ENCODE peak calls at places on chromosomes 12 and 14, in six cellular contexts. K is H9, F is neuronal stem cell, H is H1, T is IMR-90, O is trophoblast cell. I is an unnamed sample. For H3K9me3, the result is how much of the 10 kb centered on the place peaks cover.

GRCh38 chr12:78698747-78699146 is 165.8 kb upstream of the SYT1 start:
- DNase-seq in K (no peak), F (no peak), H (no peak), T (peak), O (no peak), I (peak)

GRCh38 chr12:50825372-50825838 is 17.3 kb upstream of the TMPRSS12 start:
- DNase-seq in K (no peak), F (peak), H (no peak), T (peak), O (no peak), I (peak)

GRCh38 chr14:65620195-65620594 is 207.7 kb downstream of the FUT8 start:
- DNase-seq in K (no peak), F (no peak), H (no peak), T (no peak), O (no peak), I (no peak)

GRCh38 chr14:75461303-75461702 is 33.5 kb downstream of the JDP2 start:
- DNase-seq in K (no peak), F (no peak), H (no peak), T (no peak), O (no peak), I (no peak)

GRCh38 chr14:38256358-38256840 is 506 bp upstream of the CLEC14A start:
- DNase-seq in K (no peak), F (no peak), H (no peak), T (peak), O (no peak), I (peak)

GRCh38 chr12:104064031-104064841 is at the start of gene HCFC2:
- DNase-seq in K (peak), F (peak), H (no peak), T (peak), O (peak), I (peak)

GRCh38 chr12:118238888-118239287 is 103.0 kb downstream of the PEBP1 start:
- DNase-seq in K (no peak), F (no peak), H (no peak), T (no peak), O (no peak), I (no peak)

GRCh38 chr14:59097681-59098080 is 90.8 kb upstream of the DAAM1 start:
- DNase-seq in K (no peak), F (no peak), H (no peak), T (peak), O (peak), I (no peak)

GRCh38 chr12:116693259-116694227 is 44.3 kb downstream of the SPRING1 start:
- DNase-seq in K (no peak), F (no peak), H (no peak), T (no peak), O (no peak), I (no peak)

GRCh38 chr12:123059501-123059900 is 79.0 kb downstream of the ARL6IP4 start:
- DNase-seq in K (no peak), F (no peak), H (no peak), T (no peak), O (no peak), I (peak)

GRCh38 chr12:118743896-118744700 is 237.2 kb upstream of the SRRM4 start:
- DNase-seq in K (no peak), F (no peak), H (no peak), T (no peak), O (no peak), I (no peak)

GRCh38 chr12:96198970-96199369 is 4.8 kb downstream of the ELK3 start:
- DNase-seq in K (no peak), F (no peak), H (no peak), T (peak), O (no peak), I (peak)

GRCh38 chr12:113559466-113559865 is 87.8 kb upstream of the LHX5 start:
- DNase-seq in K (no peak), F (no peak), H (no peak), T (no peak), O (no peak), I (no peak)

GRCh38 chr12:121513464-121514183 is 67.2 kb downstream of the KDM2B start:
- DNase-seq in K (peak), F (no peak), H (peak), T (no peak), O (peak), I (no peak)

GRCh38 chr12:109462868-109463692 is 14.0 kb downstream of the KCTD10 start:
- DNase-seq in K (peak), F (no peak), H (no peak), T (peak), O (peak), I (peak)

GRCh38 chr12:54007538-54008259 is 1.1 kb upstream of the HOXC8 start:
- DNase-seq in K (no peak), F (no peak), H (no peak), T (no peak), O (no peak), I (peak)

GRCh38 chr14:105398726-105399440 is 545 bp downstream of the TEX22 start:
- DNase-seq in K (peak), F (no peak), H (no peak), T (peak), O (peak), I (no peak)

GRCh38 chr12:63846249-63846967 is 1.9 kb downstream of the SRGAP1 start:
- DNase-seq in K (no peak), F (no peak), H (no peak), T (no peak), O (no peak), I (no peak)

GRCh38 chr14:68137704-68138619 is 318.4 kb downstream of the RAD51B start:
- DNase-seq in K (peak), F (peak), H (peak), T (peak), O (peak), I (peak)

GRCh38 chr12:43011383-43011926 is 421.9 kb upstream of the PRICKLE1 start:
- DNase-seq in K (no peak), F (no peak), H (no peak), T (no peak), O (no peak), I (no peak)

GRCh38 chr12:56375598-56376434 is 13.2 kb upstream of the APOF start:
- DNase-seq in K (no peak), F (no peak), H (no peak), T (no peak), O (no peak), I (no peak)

GRCh38 chr14:55136868-55137785 is 8.1 kb downstream of the LGALS3 start:
- DNase-seq in K (no peak), F (no peak), H (no peak), T (peak), O (no peak), I (no peak)

GRCh38 chr12:96445743-96446655 is 43.4 kb upstream of the CFAP54 start:
- DNase-seq in K (no peak), F (no peak), H (no peak), T (peak), O (no peak), I (peak)

GRCh38 chr12:2318286-2318685 is 265.5 kb downstream of the CACNA1C start:
- DNase-seq in K (no peak), F (no peak), H (no peak), T (no peak), O (no peak), I (no peak)

GRCh38 chr12:47276253-47277070 is 196.7 kb upstream of the AMIGO2 start:
- DNase-seq in K (no peak), F (no peak), H (no peak), T (peak), O (no peak), I (peak)

GRCh38 chr12:104049278-104050257 is at the start of gene GLT8D2:
- DNase-seq in K (peak), F (peak), H (no peak), T (peak), O (peak), I (peak)

GRCh38 chr12:46154221-46154975 is 114.4 kb downstream of the SLC38A1 start:
- DNase-seq in K (no peak), F (no peak), H (no peak), T (peak), O (peak), I (peak)

GRCh38 chr12:10372534-10372931 is 17.3 kb downstream of the KLRK1 start:
- DNase-seq in K (no peak), F (no peak), H (no peak), T (no peak), O (no peak), I (no peak)

GRCh38 chr14:81402123-81402495 is 2.0 kb upstream of the STON2 start:
- DNase-seq in K (no peak), F (no peak), H (no peak), T (no peak), O (no peak), I (no peak)

GRCh38 chr14:52954346-52955214 is 3.7 kb upstream of the FERMT2 start:
- DNase-seq in K (no peak), F (no peak), H (no peak), T (peak), O (no peak), I (peak)

GRCh38 chr14:104559043-104559768 is 20.4 kb upstream of the C14orf180 start:
- DNase-seq in K (no peak), F (no peak), H (no peak), T (no peak), O (no peak), I (no peak)

GRCh38 chr12:109432842-109433304 is 44.2 kb downstream of the KCTD10 start:
- DNase-seq in K (peak), F (peak), H (peak), T (peak), O (peak), I (peak)

GRCh38 chr14:104405566-104406226 is 173.9 kb upstream of the C14orf180 start:
- DNase-seq in K (peak), F (no peak), H (no peak), T (no peak), O (no peak), I (no peak)

GRCh38 chr14:55133416-55133815 is 4.4 kb downstream of the LGALS3 start:
- DNase-seq in K (no peak), F (no peak), H (no peak), T (peak), O (peak), I (peak)

GRCh38 chr12:41288188-41288811 is 100.2 kb downstream of the PDZRN4 start:
- DNase-seq in K (no peak), F (no peak), H (no peak), T (no peak), O (no peak), I (no peak)

GRCh38 chr12:120468846-120469449 is 600 bp downstream of the SRSF9 start:
- DNase-seq in K (no peak), F (peak), H (no peak), T (peak), O (no peak), I (peak)

GRCh38 chr14:24032727-24033418 is 18.9 kb upstream of the CARMIL3 start:
- DNase-seq in K (no peak), F (no peak), H (no peak), T (peak), O (peak), I (peak)

GRCh38 chr12:70719672-70720420 is 82.6 kb upstream of the PTPRB start:
- DNase-seq in K (peak), F (peak), H (peak), T (peak), O (no peak), I (peak)

GRCh38 chr12:50065726-50066310 is 8.4 kb downstream of the ASIC1 start:
- DNase-seq in K (no peak), F (no peak), H (no peak), T (peak), O (no peak), I (no peak)

GRCh38 chr14:20657216-20658211 is 16.0 kb upstream of the OR6S1 start:
- DNase-seq in K (peak), F (no peak), H (peak), T (peak), O (peak), I (no peak)

DNA sequence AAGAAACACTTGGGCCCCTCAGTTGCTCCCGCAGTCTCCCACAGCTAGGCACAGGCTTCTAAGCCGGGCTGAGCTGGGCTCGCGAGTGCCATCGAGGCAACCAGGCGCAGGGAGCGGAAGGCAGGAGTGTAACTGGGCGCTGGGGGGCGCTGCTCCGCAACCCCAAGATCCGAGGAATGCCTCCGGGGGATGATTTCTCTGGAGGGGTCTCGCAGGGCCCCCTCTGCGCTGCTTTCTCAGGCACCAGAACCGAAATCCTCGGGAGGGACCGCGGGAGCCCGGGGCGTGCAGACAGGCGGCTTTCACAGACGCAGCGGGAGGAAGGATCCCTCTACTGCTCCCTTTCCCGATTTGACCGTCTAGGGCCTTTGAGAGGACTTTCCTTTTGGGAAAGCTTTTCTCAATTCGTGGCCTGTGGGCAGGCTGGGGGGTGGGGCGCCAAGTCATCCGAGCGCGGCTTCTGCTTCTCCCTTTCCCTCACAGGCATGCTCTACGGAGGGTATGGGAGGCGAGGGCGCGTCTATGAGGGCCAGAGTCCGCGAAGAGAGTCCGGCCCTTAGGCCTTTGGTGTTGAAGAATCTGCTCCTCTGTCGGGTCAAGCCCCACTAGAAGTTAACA is 4.3 kb upstream of the NKX2-1 start:
- DNase-seq in K (peak), F (peak), H (no peak), T (no peak), O (no peak), I (no peak)
- H3K9me3 ChIP-seq in K (under half), F (under half), H (under half), T (under half), O (under half), I (under half)

GRCh38 chr12:93677195-93678064 is at the start of gene CRADD:
- DNase-seq in K (peak), F (peak), H (peak), T (peak), O (peak), I (peak)
- H3K4ac ChIP-seq in K (no peak), F (no peak), H (peak), T (peak), O (peak), I (peak)

DNA sequence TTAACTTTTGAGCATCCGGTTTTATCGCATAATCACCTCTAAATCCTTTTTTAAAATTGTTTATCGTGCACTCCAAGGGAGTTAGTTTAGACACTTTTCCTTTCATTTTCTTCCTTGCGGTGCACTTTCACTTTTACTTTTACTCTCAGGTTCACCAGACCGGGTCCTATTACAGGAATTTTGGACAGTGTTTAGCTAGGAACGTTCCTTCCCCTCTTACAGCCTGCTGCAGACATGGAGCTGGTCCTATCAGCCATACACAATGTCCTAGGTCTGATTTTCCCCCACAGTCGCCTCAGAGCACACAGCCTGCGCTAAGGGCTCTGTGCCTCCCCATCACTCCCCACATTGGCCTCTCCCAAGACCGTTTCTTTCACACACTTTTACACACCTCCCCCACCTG is 103.9 kb downstream of the ALG10 start:
- DNase-seq in K (no peak), F (no peak), H (no peak), T (no peak), O (no peak), I (no peak)
- H3K9me3 ChIP-seq in K (under half), F (under half), H (half or more), T (under half), O (under half), I (under half)

GRCh38 chr12:57771873-57772428 is at the start of gene METTL1:
- DNase-seq in K (peak), F (peak), H (peak), T (peak), O (peak), I (peak)
- H3K4ac ChIP-seq in K (no peak), F (no peak), H (peak), T (peak), O (peak), I (peak)

GRCh38 chr14:28307506-28307905 is 459.1 kb upstream of the FOXG1 start:
- DNase-seq in K (no peak), F (no peak), H (no peak), T (no peak), O (no peak), I (no peak)
- H3K9me3 ChIP-seq in K (under half), F (under half), H (under half), T (under half), O (under half), I (under half)

GRCh38 chr14:73640796-73641195 is 4.0 kb upstream of the DNAL1 start:
- DNase-seq in K (no peak), F (no peak), H (no peak), T (no peak), O (no peak), I (no peak)

GRCh38 chr14:73645248-73645610 is 443 bp downstream of the DNAL1 start:
- DNase-seq in K (no peak), F (no peak), H (no peak), T (no peak), O (no peak), I (no peak)

GRCh38 chr14:73644531-73645247 is at the start of gene DNAL1:
- DNase-seq in K (peak), F (peak), H (peak), T (peak), O (peak), I (peak)
- H3K4ac ChIP-seq in K (no peak), F (no peak), H (no peak), T (peak), O (peak), I (no peak)

GRCh38 chr14:42140831-42141279 is 534.2 kb downstream of the LRFN5 start:
- DNase-seq in K (no peak), F (no peak), H (no peak), T (peak), O (no peak), I (peak)
- H3K9me3 ChIP-seq in K (under half), F (under half), H (under half), T (under half), O (under half), I (under half)

I was measured in mesenchymal stem cell.